ENCODE peak calls at places on chromosome X, in nine cellular contexts. One of them, this sample, is unnamed.

GRCh38 chrX:115650916-115651315 is 89.9 kb downstream of the PLS3 start:
- DNase-seq in WTC11: peak
- DNase-seq in stimulated activated CD8-positive, alpha-beta memory T cell treated with anti-CD3 and anti-CD28 coated beads, Interleukin-7, amount 100 ng/mL, for 24 hours: no peak
- DNase-seq in HCEC 1CT: peak
- DNase-seq in kidney glomerular epithelial cell: peak
- DNase-seq in stimulated activated CD4-positive, alpha-beta T cell treated with anti-CD3 and anti-CD28 coated beads, TNF-alpha, amount 100 ng/mL, for 4 hours: no peak
- DNase-seq in activated naive CD4-positive, alpha-beta T cell: no peak
- DNase-seq in H7: peak
- DNase-seq in fibroblast of the aortic adventitia: peak
- DNase-seq in this sample: peak

GRCh38 chrX:129956145-129956544 is 26.3 kb upstream of the BCORL1 start:
- DNase-seq in activated naive CD4-positive, alpha-beta T cell: no peak
- DNase-seq in stimulated activated CD4-positive, alpha-beta T cell treated with anti-CD3 and anti-CD28 coated beads, TNF-alpha, amount 100 ng/mL, for 4 hours: no peak
- DNase-seq in stimulated activated CD8-positive, alpha-beta memory T cell treated with anti-CD3 and anti-CD28 coated beads, Interleukin-7, amount 100 ng/mL, for 24 hours: no peak
- DNase-seq in kidney glomerular epithelial cell: no peak
- DNase-seq in fibroblast of the aortic adventitia: no peak
- DNase-seq in WTC11: no peak
- DNase-seq in HCEC 1CT: no peak
- DNase-seq in H7: no peak
- DNase-seq in this sample: no peak

GRCh38 chrX:12610079-12610478 is 181.1 kb upstream of the PRPS2 start:
- DNase-seq in HCEC 1CT: peak
- DNase-seq in fibroblast of the aortic adventitia: peak
- DNase-seq in H7: no peak
- DNase-seq in kidney glomerular epithelial cell: no peak
- DNase-seq in stimulated activated CD8-positive, alpha-beta memory T cell treated with anti-CD3 and anti-CD28 coated beads, Interleukin-7, amount 100 ng/mL, for 24 hours: no peak
- DNase-seq in stimulated activated CD4-positive, alpha-beta T cell treated with anti-CD3 and anti-CD28 coated beads, TNF-alpha, amount 100 ng/mL, for 4 hours: no peak
- DNase-seq in activated naive CD4-positive, alpha-beta T cell: no peak
- DNase-seq in WTC11: no peak
- DNase-seq in this sample: no peak

GRCh38 chrX:100995469-100995868 is 26.0 kb downstream of the ARL13A start:
- DNase-seq in fibroblast of the aortic adventitia: peak
- DNase-seq in HCEC 1CT: peak
- DNase-seq in kidney glomerular epithelial cell: no peak
- DNase-seq in WTC11: no peak
- DNase-seq in stimulated activated CD4-positive, alpha-beta T cell treated with anti-CD3 and anti-CD28 coated beads, TNF-alpha, amount 100 ng/mL, for 4 hours: no peak
- DNase-seq in H7: no peak
- DNase-seq in activated naive CD4-positive, alpha-beta T cell: no peak
- DNase-seq in stimulated activated CD8-positive, alpha-beta memory T cell treated with anti-CD3 and anti-CD28 coated beads, Interleukin-7, amount 100 ng/mL, for 24 hours: no peak
- DNase-seq in this sample: no peak

GRCh38 chrX:22389544-22390243 is 117.0 kb downstream of the CBLL2 start:
- DNase-seq in stimulated activated CD4-positive, alpha-beta T cell treated with anti-CD3 and anti-CD28 coated beads, TNF-alpha, amount 100 ng/mL, for 4 hours: no peak
- DNase-seq in HCEC 1CT: peak
- DNase-seq in kidney glomerular epithelial cell: peak
- DNase-seq in stimulated activated CD8-positive, alpha-beta memory T cell treated with anti-CD3 and anti-CD28 coated beads, Interleukin-7, amount 100 ng/mL, for 24 hours: no peak
- DNase-seq in activated naive CD4-positive, alpha-beta T cell: no peak
- DNase-seq in WTC11: no peak
- DNase-seq in H7: no peak
- DNase-seq in fibroblast of the aortic adventitia: peak
- DNase-seq in this sample: no peak

GRCh38 chrX:19990225-19990518 is 689 bp downstream of the BCLAF3 start:
- DNase-seq in stimulated activated CD4-positive, alpha-beta T cell treated with anti-CD3 and anti-CD28 coated beads, TNF-alpha, amount 100 ng/mL, for 4 hours: no peak
- DNase-seq in WTC11: no peak
- DNase-seq in fibroblast of the aortic adventitia: no peak
- DNase-seq in H7: no peak
- DNase-seq in stimulated activated CD8-positive, alpha-beta memory T cell treated with anti-CD3 and anti-CD28 coated beads, Interleukin-7, amount 100 ng/mL, for 24 hours: no peak
- DNase-seq in kidney glomerular epithelial cell: no peak
- DNase-seq in HCEC 1CT: peak
- DNase-seq in activated naive CD4-positive, alpha-beta T cell: no peak
- DNase-seq in this sample: no peak

GRCh38 chrX:152635941-152636340 is 1.8 kb upstream of the GABRQ start:
- DNase-seq in kidney glomerular epithelial cell: peak
- DNase-seq in fibroblast of the aortic adventitia: peak
- DNase-seq in activated naive CD4-positive, alpha-beta T cell: no peak
- DNase-seq in HCEC 1CT: peak
- DNase-seq in WTC11: peak
- DNase-seq in stimulated activated CD8-positive, alpha-beta memory T cell treated with anti-CD3 and anti-CD28 coated beads, Interleukin-7, amount 100 ng/mL, for 24 hours: no peak
- DNase-seq in H7: peak
- DNase-seq in stimulated activated CD4-positive, alpha-beta T cell treated with anti-CD3 and anti-CD28 coated beads, TNF-alpha, amount 100 ng/mL, for 4 hours: no peak
- DNase-seq in this sample: no peak

GRCh38 chrX:43813898-43814297 is 68.4 kb downstream of the MAOB start:
- DNase-seq in WTC11: peak
- DNase-seq in kidney glomerular epithelial cell: no peak
- DNase-seq in HCEC 1CT: no peak
- DNase-seq in H7: peak
- DNase-seq in stimulated activated CD4-positive, alpha-beta T cell treated with anti-CD3 and anti-CD28 coated beads, TNF-alpha, amount 100 ng/mL, for 4 hours: no peak
- DNase-seq in fibroblast of the aortic adventitia: peak
- DNase-seq in activated naive CD4-positive, alpha-beta T cell: no peak
- DNase-seq in stimulated activated CD8-positive, alpha-beta memory T cell treated with anti-CD3 and anti-CD28 coated beads, Interleukin-7, amount 100 ng/mL, for 24 hours: no peak
- DNase-seq in this sample: peak

GRCh38 chrX:151985955-151986354 is 11.5 kb upstream of the GABRE start:
- DNase-seq in stimulated activated CD4-positive, alpha-beta T cell treated with anti-CD3 and anti-CD28 coated beads, TNF-alpha, amount 100 ng/mL, for 4 hours: no peak
- DNase-seq in kidney glomerular epithelial cell: no peak
- DNase-seq in activated naive CD4-positive, alpha-beta T cell: no peak
- DNase-seq in fibroblast of the aortic adventitia: peak
- DNase-seq in H7: no peak
- DNase-seq in WTC11: no peak
- DNase-seq in HCEC 1CT: peak
- DNase-seq in stimulated activated CD8-positive, alpha-beta memory T cell treated with anti-CD3 and anti-CD28 coated beads, Interleukin-7, amount 100 ng/mL, for 24 hours: no peak
- DNase-seq in this sample: no peak

GRCh38 chrX:154093965-154094364 is 3.6 kb downstream of the MECP2 start:
- DNase-seq in stimulated activated CD8-positive, alpha-beta memory T cell treated with anti-CD3 and anti-CD28 coated beads, Interleukin-7, amount 100 ng/mL, for 24 hours: no peak
- DNase-seq in WTC11: no peak
- DNase-seq in HCEC 1CT: no peak
- DNase-seq in stimulated activated CD4-positive, alpha-beta T cell treated with anti-CD3 and anti-CD28 coated beads, TNF-alpha, amount 100 ng/mL, for 4 hours: no peak
- DNase-seq in kidney glomerular epithelial cell: no peak
- DNase-seq in activated naive CD4-positive, alpha-beta T cell: no peak
- DNase-seq in fibroblast of the aortic adventitia: no peak
- DNase-seq in H7: no peak
- DNase-seq in this sample: no peak

GRCh38 chrX:2828404-2829065 is at the start of gene GYG2:
- DNase-seq in kidney glomerular epithelial cell: no peak
- DNase-seq in WTC11: peak
- DNase-seq in activated naive CD4-positive, alpha-beta T cell: no peak
- DNase-seq in stimulated activated CD8-positive, alpha-beta memory T cell treated with anti-CD3 and anti-CD28 coated beads, Interleukin-7, amount 100 ng/mL, for 24 hours: no peak
- DNase-seq in HCEC 1CT: no peak
- DNase-seq in fibroblast of the aortic adventitia: peak
- DNase-seq in H7: peak
- DNase-seq in stimulated activated CD4-positive, alpha-beta T cell treated with anti-CD3 and anti-CD28 coated beads, TNF-alpha, amount 100 ng/mL, for 4 hours: no peak
- DNase-seq in this sample: peak